ENCODE peak calls at places on chromosomes 6 and 20, in ten cellular contexts. X is EL; Z is GM06990; V is cardiac fibroblast; O is heart left ventricle; D is WTC11; M is breast epithelium; C is endothelial cell; J is stimulated activated CD4-positive, alpha-beta T cell treated with anti-CD3 and anti-CD28 coated beads, Interleukin-4, amount 100 ng/mL, for 24 hours; Q is stimulated activated naive CD8-positive, alpha-beta T cell treated with anti-CD3 and anti-CD28 coated beads, Interleukin-15, amount 100 ng/mL, for 72 hours. H is an unnamed sample.

GRCh38 chr6:135170238-135170637 is 10.9 kb upstream of the MYB start:
- DNase-seq in X (no peak), Z (no peak), V (no peak), O (no peak), D (no peak), M (no peak), C (no peak), J (peak; percentile 11), Q (no peak), H (no peak)

GRCh38 chr20:35616465-35617396 is 1.1 kb downstream of the SPAG4 start:
- DNase-seq in X (peak; percentile 100), Z (peak; percentile 78), V (peak; percentile 100), O (peak; percentile 94), D (peak; percentile 87), M (peak; percentile 80), C (peak; percentile 74), J (peak; percentile 52), Q (peak; percentile 99), H (peak; percentile 63)

GRCh38 chr20:53100476-53100911 is 128.3 kb downstream of the TSHZ2 start:
- DNase-seq in X (no peak), Z (no peak), V (peak; percentile 61), O (no peak), D (no peak), M (no peak), C (no peak), J (no peak), Q (no peak), H (no peak)

GRCh38 chr6:35436071-35436865 is 15.9 kb upstream of the FANCE start:
- DNase-seq in X (no peak), Z (no peak), V (no peak), O (no peak), D (peak; percentile 38), M (no peak), C (no peak), J (no peak), Q (no peak), H (no peak)

GRCh38 chr6:43753570-43754183 is 16.3 kb upstream of the VEGFA start:
- DNase-seq in X (no peak), Z (no peak), V (no peak), O (no peak), D (no peak), M (peak; percentile 6), C (no peak), J (no peak), Q (no peak), H (no peak)

GRCh38 chr20:63525968-63526367 is 5.4 kb downstream of the PPDPF start:
- DNase-seq in X (no peak), Z (peak; percentile 12), V (no peak), O (no peak), D (no peak), M (no peak), C (no peak), J (no peak), Q (no peak), H (no peak)

GRCh38 chr6:90101403-90101802 is 195.2 kb downstream of the BACH2 start:
- DNase-seq in X (no peak), Z (no peak), V (no peak), O (no peak), D (no peak), M (no peak), C (no peak), J (no peak), Q (no peak), H (no peak)

GRCh38 chr6:72553531-72554202 is 68.2 kb upstream of the KCNQ5 start:
- DNase-seq in X (peak; percentile 90), Z (no peak), V (peak; percentile 79), O (no peak), D (no peak), M (no peak), C (no peak), J (no peak), Q (no peak), H (no peak)

GRCh38 chr20:47674686-47675085 is 110.6 kb downstream of the SULF2 start:
- DNase-seq in X (no peak), Z (no peak), V (no peak), O (no peak), D (no peak), M (no peak), C (no peak), J (no peak), Q (no peak), H (no peak)

GRCh38 chr20:56299362-56299761 is 50.8 kb downstream of the MC3R start:
- DNase-seq in X (no peak), Z (no peak), V (no peak), O (no peak), D (no peak), M (no peak), C (no peak), J (no peak), Q (no peak), H (no peak)

GRCh38 chr6:136791296-136792065 is 796 bp downstream of the MAP3K5 start:
- DNase-seq in X (peak; percentile 61), Z (peak; percentile 82), V (peak; percentile 64), O (peak; percentile 65), D (peak; percentile 28), M (no peak), C (peak; percentile 18), J (peak; percentile 54), Q (peak; percentile 33), H (no peak)

GRCh38 chr6:136647363-136647763 is 97.1 kb upstream of the MAP7 start:
- DNase-seq in X (peak; percentile 69), Z (peak; percentile 3), V (peak; percentile 92), O (peak; percentile 38), D (no peak), M (no peak), C (no peak), J (peak; percentile 57), Q (peak; percentile 27), H (no peak)

GRCh38 chr20:754904-755303 is 13.4 kb downstream of the SLC52A3 start:
- DNase-seq in X (no peak), Z (no peak), V (no peak), O (no peak), D (no peak), M (no peak), C (no peak), J (no peak), Q (no peak), H (no peak)

GRCh38 chr6:110328231-110328630 is 29.9 kb downstream of the METTL24 start:
- DNase-seq in X (peak; percentile 54), Z (no peak), V (peak; percentile 60), O (no peak), D (no peak), M (no peak), C (no peak), J (no peak), Q (no peak), H (no peak)

GRCh38 chr6:145656128-145656527 is 79.2 kb downstream of the EPM2A start:
- DNase-seq in X (no peak), Z (no peak), V (peak; percentile 30), O (no peak), D (no peak), M (no peak), C (no peak), J (no peak), Q (no peak), H (no peak)

GRCh38 chr6:170067257-170067656 is 223.6 kb downstream of the DLL1 start:
- DNase-seq in X (no peak), Z (no peak), V (no peak), O (no peak), D (no peak), M (peak; percentile 43), C (no peak), J (no peak), Q (no peak), H (no peak)

GRCh38 chr6:47579040-47579439 is 101.5 kb downstream of the CD2AP start:
- DNase-seq in X (peak; percentile 2), Z (no peak), V (no peak), O (no peak), D (no peak), M (no peak), C (no peak), J (no peak), Q (no peak), H (no peak)

GRCh38 chr6:159110013-159110412 is 59.2 kb upstream of the FNDC1 start:
- DNase-seq in X (peak; percentile 70), Z (no peak), V (peak; percentile 45), O (no peak), D (peak; percentile 63), M (no peak), C (peak; percentile 49), J (peak; percentile 54), Q (no peak), H (no peak)

GRCh38 chr6:20540683-20541082 is 6.4 kb downstream of the CDKAL1 start:
- DNase-seq in X (no peak), Z (no peak), V (no peak), O (no peak), D (no peak), M (no peak), C (no peak), J (no peak), Q (no peak), H (no peak)

GRCh38 chr6:119294984-119295383 is 54.6 kb downstream of the MAN1A1 start:
- DNase-seq in X (no peak), Z (no peak), V (no peak), O (no peak), D (no peak), M (no peak), C (no peak), J (no peak), Q (no peak), H (no peak)

GRCh38 chr6:14412026-14412425 is 294.5 kb downstream of the CD83 start:
- DNase-seq in X (peak; percentile 28), Z (no peak), V (no peak), O (no peak), D (no peak), M (no peak), C (no peak), J (no peak), Q (no peak), H (no peak)

GRCh38 chr20:43458422-43458924 is 777 bp downstream of the SRSF6 start:
- DNase-seq in X (no peak), Z (no peak), V (peak; percentile 23), O (no peak), D (no peak), M (no peak), C (no peak), J (no peak), Q (peak; percentile 70), H (no peak)

GRCh38 chr6:128519931-128520435 is 416 bp downstream of the PTPRK start:
- DNase-seq in X (no peak), Z (peak; percentile 20), V (no peak), O (no peak), D (no peak), M (peak; percentile 70), C (no peak), J (peak; percentile 30), Q (peak; percentile 66), H (no peak)